ENCODE peak calls at places on chromosome 10, in six cellular contexts. A is breast epithelium, H is heart right ventricle, W is A549, G is SJCRH30, Q is aorta. E is an unnamed sample. For H3K9me3 and H3K4me1, the result is how much of the 10 kb centered on the place peaks cover.

GRCh38 chr10:1620803-1621202 is 116.5 kb downstream of the ADARB2 start:
- DNase-seq in A (no peak), H (no peak), W (no peak), G (no peak), Q (no peak), E (no peak)

GRCh38 chr10:51999089-51999488 is 299.7 kb upstream of the CSTF2T start:
- DNase-seq in A (no peak), H (no peak), W (no peak), G (peak), Q (no peak), E (no peak)

GRCh38 chr10:43229208-43230061 is 37.4 kb downstream of the RASGEF1A start:
- DNase-seq in A (no peak), H (no peak), W (peak), G (no peak), Q (peak), E (peak)

GRCh38 chr10:132232553-132232949 is 45.8 kb downstream of the DPYSL4 start:
- DNase-seq in A (no peak), H (peak), W (no peak), G (no peak), Q (peak), E (no peak)

GRCh38 chr10:49744924-49745605 is 17.1 kb downstream of the OGDHL start:
- DNase-seq in A (peak), H (no peak), W (no peak), G (no peak), Q (no peak), E (no peak)

GRCh38 chr10:63157845-63158624 is 24.9 kb downstream of the NRBF2 start:
- DNase-seq in A (no peak), H (peak), W (peak), G (peak), Q (no peak), E (peak)

GRCh38 chr10:96661632-96662031 is 58.7 kb downstream of the PIK3AP1 start:
- DNase-seq in A (no peak), H (no peak), W (no peak), G (no peak), Q (no peak), E (no peak)

GRCh38 chr10:43691503-43691902 is 42.8 kb upstream of the ZNF32 start:
- DNase-seq in A (no peak), H (no peak), W (no peak), G (no peak), Q (peak), E (peak)

GRCh38 chr10:58565256-58565655 is 52.6 kb downstream of the BICC1 start:
- DNase-seq in A (no peak), H (no peak), W (no peak), G (peak), Q (no peak), E (no peak)

GRCh38 chr10:44651834-44652233 is 259.3 kb upstream of the TMEM72 start:
- DNase-seq in A (no peak), H (no peak), W (no peak), G (no peak), Q (no peak), E (no peak)

GRCh38 chr10:971613-972012 is 16.6 kb upstream of the GTPBP4 start:
- DNase-seq in A (no peak), H (no peak), W (no peak), G (peak), Q (no peak), E (peak)

GRCh38 chr10:16756561-16757221 is 60.5 kb downstream of the RSU1 start:
- DNase-seq in A (no peak), H (no peak), W (no peak), G (no peak), Q (no peak), E (no peak)

GRCh38 chr10:127151981-127152699 is 44.3 kb downstream of the INSYN2A start:
- DNase-seq in A (no peak), H (no peak), W (peak), G (no peak), Q (no peak), E (no peak)

GRCh38 chr10:6046458-6047325 is 15.5 kb downstream of the IL2RA start:
- DNase-seq in A (no peak), H (no peak), W (no peak), G (no peak), Q (no peak), E (no peak)

GRCh38 chr10:5776881-5777197 is 36.4 kb downstream of the GDI2 start:
- DNase-seq in A (no peak), H (no peak), W (no peak), G (no peak), Q (no peak), E (no peak)

GRCh38 chr10:17125316-17125715 is 4.3 kb downstream of the CUBN start:
- DNase-seq in A (no peak), H (no peak), W (no peak), G (peak), Q (no peak), E (no peak)

DNA sequence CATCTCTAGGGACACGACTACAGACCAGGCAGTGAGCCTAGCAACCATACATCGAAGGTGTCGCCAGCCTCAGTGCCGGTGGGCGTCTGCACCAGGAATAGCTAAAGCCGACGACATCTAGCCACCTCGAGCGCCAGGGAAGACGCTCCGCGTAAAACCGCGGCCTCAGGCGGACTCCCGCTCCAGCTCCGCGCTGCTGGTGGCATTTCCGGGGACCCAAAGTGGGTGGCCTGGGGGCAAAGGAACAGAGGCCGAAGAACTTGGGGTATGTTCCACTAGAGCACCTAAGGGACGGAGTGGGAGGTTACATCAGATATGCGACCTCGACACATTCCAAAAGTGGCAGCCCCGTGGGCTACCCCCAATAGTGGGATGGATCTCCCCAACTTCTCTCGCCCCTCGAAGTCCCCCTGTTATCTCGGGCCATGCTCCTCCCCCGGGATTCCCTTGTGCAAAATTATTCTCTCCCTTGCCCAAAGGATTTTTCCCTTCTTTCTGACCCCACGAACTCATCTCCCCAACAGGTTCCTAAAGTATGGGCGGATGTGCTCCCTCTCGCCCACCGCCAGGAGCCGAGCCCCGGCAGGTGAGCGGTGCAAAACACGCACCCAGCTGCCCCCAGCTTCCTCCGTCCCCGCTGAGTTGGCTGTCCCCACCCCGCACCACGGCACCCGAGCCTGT is 1.2 kb downstream of the KCNMA1 start:
- DNase-seq in A (no peak), H (no peak), W (no peak), G (no peak), Q (peak), E (no peak)
- H3K4me3 ChIP-seq in A (peak), H (peak), W (peak), G (no peak), Q (peak), E (peak)

GRCh38 chr10:37269554-37270256 is 144.3 kb downstream of the ANKRD30A start:
- DNase-seq in A (no peak), H (no peak), W (peak), G (no peak), Q (no peak), E (no peak)
- H3K9me3 ChIP-seq in A (under half), H (under half), W (under half), G (under half), Q (under half), E (under half)

GRCh38 chr10:110409926-110410325 is 87.8 kb upstream of the DUSP5 start:
- DNase-seq in A (no peak), H (no peak), W (no peak), G (no peak), Q (no peak), E (no peak)

GRCh38 chr10:110409488-110409887 is 88.2 kb upstream of the DUSP5 start:
- DNase-seq in A (no peak), H (no peak), W (no peak), G (no peak), Q (no peak), E (no peak)

GRCh38 chr10:110407301-110408170 is 90.2 kb upstream of the DUSP5 start:
- DNase-seq in A (no peak), H (no peak), W (no peak), G (no peak), Q (no peak), E (peak)

GRCh38 chr10:110408943-110409342 is 88.8 kb upstream of the DUSP5 start:
- DNase-seq in A (no peak), H (no peak), W (no peak), G (no peak), Q (no peak), E (no peak)

GRCh38 chr10:110408203-110408871 is 89.4 kb upstream of the DUSP5 start:
- DNase-seq in A (peak), H (no peak), W (peak), G (no peak), Q (no peak), E (no peak)
- H3K4me1 ChIP-seq in A (under half), H (under half), W (half or more), G (under half), Q (under half), E (half or more)

GRCh38 chr10:62081322-62081945 is 179.9 kb downstream of the ARID5B start:
- DNase-seq in A (no peak), H (no peak), W (no peak), G (peak), Q (no peak), E (no peak)
- H3K4me3 ChIP-seq in A (no peak), H (no peak), W (no peak), G (no peak), Q (no peak), E (no peak)

DNA sequence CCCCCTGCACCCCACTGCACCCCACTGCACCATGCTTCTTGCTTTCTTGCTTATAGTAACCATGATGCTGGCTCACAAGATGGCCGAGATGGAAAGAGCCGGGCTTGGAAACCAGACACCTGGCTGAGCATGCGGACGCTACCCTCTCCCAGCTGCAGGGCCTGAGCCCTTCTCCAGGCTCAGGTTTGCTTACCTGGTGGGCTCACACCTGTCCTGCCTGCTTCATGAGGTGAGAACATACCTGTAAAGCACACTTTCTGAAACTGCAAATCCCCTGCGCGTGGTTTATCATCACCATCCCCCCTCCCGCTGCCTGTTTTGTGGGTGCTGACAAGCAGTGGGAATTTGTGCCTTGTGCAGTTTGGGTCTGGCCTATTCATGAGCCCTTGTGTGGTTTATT is 302.7 kb downstream of the GLRX3 start:
- DNase-seq in A (no peak), H (no peak), W (no peak), G (no peak), Q (no peak), E (no peak)
- H3K9me3 ChIP-seq in A (under half), H (under half), W (under half), G (under half), Q (under half), E (under half)

GRCh38 chr10:113019692-113020424 is 69.8 kb downstream of the TCF7L2 start:
- DNase-seq in A (no peak), H (no peak), W (no peak), G (no peak), Q (no peak), E (peak)
- H3K4me1 ChIP-seq in A (under half), H (half or more), W (half or more), G (under half), Q (under half), E (under half)

DNA sequence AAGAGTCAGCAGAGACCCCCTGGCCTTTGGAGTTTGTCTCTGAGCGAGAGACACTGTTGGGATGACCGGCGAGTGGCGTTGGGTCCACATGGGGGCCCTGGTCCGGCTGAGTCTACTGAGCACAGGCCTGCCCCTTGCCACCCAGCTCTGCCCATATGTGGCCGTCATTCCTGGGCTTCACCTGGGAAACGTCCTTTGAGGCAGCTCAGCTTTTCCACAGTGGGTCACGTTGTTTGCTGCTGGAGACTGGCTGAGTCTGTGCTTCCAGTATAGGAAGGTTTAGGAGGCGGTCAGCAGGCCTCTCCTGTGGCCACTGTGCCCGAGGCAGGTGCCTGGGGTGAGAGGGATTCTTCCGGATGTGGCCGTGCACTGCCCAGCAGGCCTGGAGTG is 17.1 kb downstream of the ADAM8 start:
- DNase-seq in A (no peak), H (no peak), W (no peak), G (no peak), Q (no peak), E (no peak)
- H3K4me3 ChIP-seq in A (no peak), H (no peak), W (no peak), G (no peak), Q (no peak), E (no peak)

GRCh38 chr10:87817291-87817872 is 644 bp downstream of the ATAD1 start:
- DNase-seq in A (no peak), H (no peak), W (peak), G (no peak), Q (no peak), E (no peak)
- H3K9me3 ChIP-seq in A (under half), H (under half), W (under half), G (under half), Q (under half), E (under half)

GRCh38 chr10:69345890-69346474 is 67.7 kb downstream of the HK1 start:
- DNase-seq in A (no peak), H (no peak), W (no peak), G (no peak), Q (no peak), E (no peak)
- H3K4me1 ChIP-seq in A (under half), H (under half), W (under half), G (under half), Q (under half), E (under half)

E was measured in Caco-2.